ENCODE peak calls at places on chromosomes 4 and X, in eight cellular contexts. E, D, H, P, M, W, N and Z are unnamed samples.

GRCh38 chr4:178090640-178091411 is 648.6 kb upstream of the AGA start:
- DNase-seq in D (no peak), M (no peak), P (no peak), H (no peak), N (no peak), E (no peak), W (no peak), Z (no peak)

GRCh38 chr4:138085956-138086355 is 156.2 kb downstream of the SLC7A11 start:
- DNase-seq in H (no peak), M (no peak), D (no peak), N (no peak), P (no peak), E (no peak), W (no peak), Z (no peak)

GRCh38 chrX:16119353-16120220 is 3.8 kb upstream of the GRPR start:
- DNase-seq in E (no peak), M (no peak), D (no peak), N (no peak), P (no peak), H (no peak), W (no peak), Z (no peak)

GRCh38 chrX:16671005-16671404 is 21.0 kb downstream of the S100G start:
- DNase-seq in P (no peak), W (no peak), N (peak), E (peak), M (peak), H (peak), D (no peak), Z (no peak)

GRCh38 chr4:94936854-94937253 is 179.1 kb downstream of the BMPR1B start:
- DNase-seq in W (no peak), H (no peak), M (no peak), P (no peak), D (no peak), E (no peak), N (no peak), Z (no peak)

GRCh38 chr4:146243141-146243882 is 29.0 kb downstream of the REELD1 start:
- DNase-seq in E (no peak), P (peak), D (peak), W (no peak), N (peak), H (peak), M (peak), Z (no peak)

GRCh38 chr4:1997712-1998111 is 11.1 kb downstream of the NELFA start:
- DNase-seq in E (no peak), N (no peak), H (no peak), D (no peak), W (no peak), M (no peak), P (no peak), Z (no peak)

GRCh38 chr4:130524057-130524456 is 1428.1 kb downstream of the C4orf33 start:
- DNase-seq in N (no peak), H (no peak), E (no peak), P (no peak), M (no peak), D (no peak), W (no peak), Z (no peak)

GRCh38 chr4:120049732-120050494 is 16.7 kb downstream of the MAD2L1 start:
- DNase-seq in H (peak), E (peak), M (peak), W (peak), N (peak), D (peak), P (peak), Z (peak)

GRCh38 chr4:110265001-110265400 is 66.6 kb upstream of the ELOVL6 start:
- DNase-seq in D (no peak), N (no peak), M (no peak), P (no peak), E (no peak), H (no peak), W (no peak), Z (no peak)

GRCh38 chr4:74364649-74365491 is at the start of gene EREG:
- DNase-seq in H (peak), M (peak), N (peak), P (no peak), W (no peak), D (peak), E (peak), Z (no peak)

GRCh38 chrX:41097326-41097725 is 12.1 kb downstream of the USP9X start:
- DNase-seq in E (no peak), H (no peak), P (no peak), D (no peak), W (no peak), N (no peak), M (no peak), Z (no peak)